ENCODE peak calls at places on chromosomes 12 and 14, in six cellular contexts. T is breast epithelium, P is uterus, J is transverse colon, B is HCT116, M is A549. S is an unnamed sample.
A peak's percentile ranks its signal among the peaks of the same experiment; 100 is the strongest.

GRCh38 chr12:68370006-68370590 is 37.9 kb upstream of the MDM1 start:
- DNase-seq in B (no peak), T (no peak), P (no peak), M (no peak), J (no peak), S (no peak)

GRCh38 chr14:72545411-72546311 is 348.2 kb downstream of the DPF3 start:
- DNase-seq in P (no peak), J (no peak), M (no peak), B (no peak), T (no peak), S (no peak)

GRCh38 chr12:103769240-103769945 is 71.6 kb downstream of the NT5DC3 start:
- DNase-seq in T (no peak), M (no peak), B (no peak), J (no peak), P (no peak), S (no peak)

GRCh38 chr12:52585951-52586350 is 12.3 kb upstream of the KRT74 start:
- DNase-seq in T (no peak), B (no peak), M (no peak), P (no peak), J (no peak), S (no peak)

GRCh38 chr12:8692573-8692972 is 5.2 kb upstream of the RIMKLB start:
- DNase-seq in B (no peak), T (no peak), M (no peak), J (peak; percentile 45), P (peak; percentile 77), S (no peak)

GRCh38 chr14:73752297-73752992 is 38.3 kb upstream of the PNMA1 start:
- DNase-seq in P (peak; percentile 72), T (peak; percentile 90), J (peak; percentile 81), B (no peak), M (peak; percentile 53), S (no peak)

GRCh38 chr12:96522283-96522682 is 32.9 kb downstream of the CFAP54 start:
- DNase-seq in B (no peak), P (no peak), T (no peak), J (no peak), M (no peak), S (no peak)

GRCh38 chr12:103505371-103506236 is 9.8 kb upstream of the C12orf42 start:
- DNase-seq in M (no peak), T (no peak), B (no peak), J (no peak), P (no peak), S (no peak)

GRCh38 chr12:11171145-11171952 is at the start of gene SMIM10L1:
- DNase-seq in M (peak; percentile 96), J (peak; percentile 93), T (peak; percentile 88), B (peak; percentile 87), P (peak; percentile 89), S (peak; percentile 96)

GRCh38 chr12:45427042-45427441 is 211.1 kb downstream of the ANO6 start:
- DNase-seq in P (no peak), T (no peak), M (no peak), J (no peak), B (no peak), S (no peak)

GRCh38 chr14:78399316-78399889 is 229.2 kb downstream of the NRXN3 start:
- DNase-seq in M (no peak), P (no peak), B (no peak), J (no peak), T (no peak), S (no peak)

GRCh38 chr12:121794532-121795028 is 1.1 kb upstream of the RHOF start:
- DNase-seq in J (peak; percentile 46), P (peak; percentile 62), B (no peak), T (no peak), M (no peak), S (no peak)

GRCh38 chr14:68146812-68147211 is 327.2 kb downstream of the RAD51B start:
- DNase-seq in J (no peak), M (peak; percentile 80), P (no peak), T (no peak), B (peak; percentile 81), S (no peak)

GRCh38 chr12:116916122-116916521 is 5.4 kb downstream of the FBXW8 start:
- DNase-seq in J (no peak), M (no peak), T (no peak), P (no peak), B (peak; percentile 64), S (no peak)

GRCh38 chr12:5840900-5841299 is 104.2 kb downstream of the ANO2 start:
- DNase-seq in B (no peak), T (no peak), P (no peak), J (no peak), M (no peak), S (peak; percentile 7)

GRCh38 chr14:80698974-80699373 is 242.6 kb downstream of the CEP128 start:
- DNase-seq in J (no peak), M (no peak), P (no peak), T (no peak), B (no peak), S (no peak)

GRCh38 chr12:10190558-10191388 is 11.9 kb downstream of the TMEM52B start:
- DNase-seq in J (peak; percentile 67), M (peak; percentile 78), P (peak; percentile 37), T (no peak), B (peak; percentile 56), S (peak; percentile 68)

GRCh38 chr12:93782854-93783253 is 105.7 kb downstream of the CRADD start:
- DNase-seq in P (no peak), M (no peak), J (no peak), T (no peak), B (no peak), S (no peak)

GRCh38 chr12:93784339-93785086 is 107.3 kb downstream of the CRADD start:
- DNase-seq in J (peak; percentile 48), P (peak; percentile 92), M (peak; percentile 67), B (peak; percentile 41), T (no peak), S (no peak)

GRCh38 chr12:93786669-93787397 is 109.7 kb downstream of the CRADD start:
- DNase-seq in B (no peak), P (no peak), J (no peak), T (no peak), M (no peak), S (no peak)

GRCh38 chr12:93785262-93786010 is 108.3 kb downstream of the CRADD start:
- DNase-seq in J (peak; percentile 16), M (peak; percentile 96), B (peak; percentile 85), T (no peak), P (peak; percentile 77), S (no peak)

DNA sequence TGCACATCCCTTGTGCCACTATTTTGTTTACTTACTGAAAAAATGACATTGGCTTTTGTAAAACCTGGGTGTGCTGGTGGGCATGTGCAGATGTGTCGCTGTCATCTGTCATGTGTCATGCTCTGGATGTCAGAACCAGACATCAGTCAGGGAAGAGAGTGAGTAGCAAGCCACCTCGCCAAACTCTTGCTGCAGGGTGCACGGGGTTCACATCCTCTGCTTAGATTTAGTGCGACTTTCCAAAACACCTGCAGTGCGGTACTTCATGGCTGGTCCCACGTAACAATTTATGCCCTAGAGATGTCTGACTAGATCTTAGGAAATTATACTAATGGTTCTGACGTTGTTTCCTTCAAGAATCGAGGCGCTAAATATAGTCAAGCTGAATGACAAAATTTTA is 106.7 kb downstream of the CRADD start:
- DNase-seq in T (no peak), B (no peak), J (no peak), P (no peak), M (no peak), S (no peak)
- H3K4me1 ChIP-seq in T (peaks cover 10% of the 10 kb centered on the region), B (peaks cover 42% of the 10 kb centered on the region), J (peaks cover 42% of the 10 kb centered on the region), P (peaks cover 18% of the 10 kb centered on the region), M (peaks cover 44% of the 10 kb centered on the region), S (peaks cover 22% of the 10 kb centered on the region)

GRCh38 chr12:14239935-14240872 is 125.3 kb upstream of the ATF7IP start:
- DNase-seq in T (no peak), J (peak; percentile 50), B (no peak), P (no peak), M (no peak), S (peak; percentile 51)

GRCh38 chr12:14239350-14239934 is 126.0 kb upstream of the ATF7IP start:
- DNase-seq in P (peak; percentile 24), B (no peak), T (no peak), M (peak; percentile 47), J (no peak), S (peak; percentile 59)

GRCh38 chr12:14243941-14244340 is 121.5 kb upstream of the ATF7IP start:
- DNase-seq in T (no peak), J (no peak), P (no peak), M (no peak), B (no peak), S (no peak)

GRCh38 chr12:14238224-14238792 is 127.2 kb upstream of the ATF7IP start:
- DNase-seq in P (no peak), J (no peak), B (no peak), T (no peak), M (peak; percentile 39), S (no peak)

GRCh38 chr12:14240873-14241220 is 124.6 kb upstream of the ATF7IP start:
- DNase-seq in T (no peak), M (no peak), J (no peak), P (no peak), B (no peak), S (no peak)
- H3K27ac ChIP-seq in T (peak overlapping the region; percentile 67), M (no peak overlapping the region), J (no peak overlapping the region), P (no peak overlapping the region), B (no peak overlapping the region), S (no peak overlapping the region)

GRCh38 chr14:35289623-35290022 is 2.6 kb upstream of the PSMA6 start:
- DNase-seq in J (no peak), B (no peak), M (no peak), P (no peak), T (no peak), S (no peak)

GRCh38 chr14:35292770-35293561 is 784 bp downstream of the PSMA6 start:
- DNase-seq in T (no peak), J (no peak), M (no peak), B (no peak), P (no peak), S (no peak)

GRCh38 chr14:35296505-35296904 is 4.3 kb downstream of the PSMA6 start:
- DNase-seq in T (no peak), M (no peak), J (no peak), P (no peak), B (no peak), S (no peak)

GRCh38 chr14:35295845-35296161 is 3.6 kb downstream of the PSMA6 start:
- DNase-seq in T (no peak), J (no peak), M (no peak), B (no peak), P (no peak), S (peak; percentile 49)

DNA sequence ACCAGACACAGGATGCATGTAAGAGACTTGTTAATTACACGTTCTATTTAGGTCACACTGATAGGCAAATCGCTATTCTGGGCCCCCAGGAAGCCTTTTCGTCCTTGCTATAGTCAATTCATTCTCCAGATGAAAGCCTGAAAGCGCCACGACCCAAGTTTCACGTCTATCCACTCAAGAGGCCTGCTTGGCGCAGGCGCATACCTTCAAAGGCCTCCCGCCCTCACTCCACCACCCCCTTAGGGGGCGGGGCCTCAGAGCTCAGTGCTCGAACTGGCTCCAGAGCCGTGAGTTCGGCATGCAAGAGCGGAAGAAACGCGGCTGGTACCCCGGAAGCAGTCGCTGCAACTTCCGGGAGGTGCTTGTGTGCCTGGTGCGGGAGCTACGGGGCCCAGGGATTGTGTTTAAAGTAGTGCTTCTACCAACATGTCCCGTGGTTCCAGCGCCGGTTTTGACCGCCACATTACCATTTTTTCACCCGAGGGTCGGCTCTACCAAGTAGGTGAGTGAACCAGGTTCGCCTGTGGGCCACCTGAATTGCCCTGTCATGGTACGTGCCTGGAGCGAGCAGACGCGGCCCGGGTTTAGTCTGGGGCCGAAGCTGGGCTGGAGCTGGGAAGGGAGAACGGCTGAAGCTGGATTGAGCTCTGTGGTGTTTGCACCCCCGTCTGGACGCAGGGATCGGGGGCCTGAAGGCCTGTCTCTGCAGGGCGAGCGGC is at the start of gene PSMA6:
- DNase-seq in T (peak; percentile 98), M (peak; percentile 99), P (peak; percentile 98), J (peak; percentile 100), B (peak; percentile 98), S (peak; percentile 91)
- TF ChIP-seq POLR2A in T (peak; percentile 23), M (peak; percentile 34), P (peak; percentile 76), J (peak; percentile 92), B (peak; percentile 79), S (peak; percentile 77)

GRCh38 chr12:27973487-27973890 is 956 bp upstream of the PTHLH start:
- DNase-seq in B (no peak), J (no peak), T (no peak), P (no peak), M (peak; percentile 47), S (no peak)
- H3K4me1 ChIP-seq in B (peaks cover 3% of the 10 kb centered on the region), J (peaks cover 33% of the 10 kb centered on the region), T (no peaks in the 10 kb centered on the region), P (no peaks in the 10 kb centered on the region), M (peaks cover 52% of the 10 kb centered on the region), S (peaks cover 30% of the 10 kb centered on the region)

S was measured in upper lobe of left lung.